ENCODE peak calls at places on chromosomes 12 and 14, in four cellular contexts. One of them, this sample, is unnamed.

GRCh38 chr12:33427071-33427470 is 12.5 kb downstream of the SYT10 start:
- DNase-seq in EL: no peak
- DNase-seq in GM04503: no peak
- DNase-seq in glutamatergic neuron: no peak
- DNase-seq in this sample: no peak

GRCh38 chr12:125386652-125387051 is 321.4 kb downstream of the AACS start:
- DNase-seq in EL: no peak
- DNase-seq in GM04503: no peak
- DNase-seq in glutamatergic neuron: no peak
- DNase-seq in this sample: no peak

GRCh38 chr12:126899926-126900792 is 1366.8 kb upstream of the TMEM132C start:
- DNase-seq in EL: no peak
- DNase-seq in GM04503: no peak
- DNase-seq in glutamatergic neuron: no peak
- DNase-seq in this sample: no peak

GRCh38 chr14:78758333-78758732 is 588.2 kb downstream of the NRXN3 start:
- DNase-seq in EL: peak; percentile 48
- DNase-seq in GM04503: no peak
- DNase-seq in glutamatergic neuron: no peak
- DNase-seq in this sample: peak; percentile 17

GRCh38 chr14:82362452-82362851 is 828.8 kb upstream of the SEL1L start:
- DNase-seq in EL: no peak
- DNase-seq in GM04503: no peak
- DNase-seq in glutamatergic neuron: no peak
- DNase-seq in this sample: no peak

GRCh38 chr14:104882991-104883660 is 18.1 kb downstream of the CEP170B start:
- DNase-seq in EL: no peak
- DNase-seq in GM04503: no peak
- DNase-seq in glutamatergic neuron: peak; percentile 29
- DNase-seq in this sample: no peak

GRCh38 chr12:98741615-98742265 is 96.7 kb downstream of the APAF1 start:
- DNase-seq in EL: no peak
- DNase-seq in GM04503: no peak
- DNase-seq in glutamatergic neuron: peak; percentile 56
- DNase-seq in this sample: peak; percentile 19

GRCh38 chr12:114812858-114813761 is 129.1 kb upstream of the TBX3 start:
- DNase-seq in EL: no peak
- DNase-seq in GM04503: no peak
- DNase-seq in glutamatergic neuron: no peak
- DNase-seq in this sample: peak; percentile 74

GRCh38 chr14:74762917-74763802 is at the start of gene YLPM1:
- DNase-seq in EL: peak; percentile 96
- DNase-seq in GM04503: peak; percentile 88
- DNase-seq in glutamatergic neuron: peak; percentile 90
- DNase-seq in this sample: peak; percentile 98

This sample was measured in IMR-90.